ENCODE peak calls at places on chromosomes 6 and 20, in four cellular contexts. O is mesenchymal stem cell, F is H9, N is H1. H is an unnamed sample.

GRCh38 chr20:55533601-55534000 is 471.7 kb downstream of the CBLN4 start:
- DNase-seq in F (no peak), O (no peak), N (no peak), H (no peak)

GRCh38 chr6:116779569-116780164 is 14.1 kb upstream of the FAM162B start:
- DNase-seq in N (peak), F (no peak), O (peak), H (peak)

GRCh38 chr20:9590189-9590588 is 75.8 kb downstream of the LAMP5 start:
- DNase-seq in F (no peak), N (no peak), O (peak), H (no peak)

GRCh38 chr6:155455766-155456165 is at the start of gene NOX3:
- DNase-seq in N (no peak), F (no peak), O (no peak), H (no peak)

GRCh38 chr20:50283922-50284810 is 93.5 kb downstream of the CEBPB start:
- DNase-seq in O (peak), N (no peak), F (no peak), H (peak)

GRCh38 chr6:87789198-87789899 is 87.3 kb upstream of the AKIRIN2 start:
- DNase-seq in O (peak), F (no peak), N (no peak), H (peak)

GRCh38 chr6:16684896-16685554 is 76.2 kb downstream of the ATXN1 start:
- DNase-seq in N (no peak), F (no peak), O (peak), H (peak)

GRCh38 chr6:46733410-46733809 is 1.8 kb downstream of the PLA2G7 start:
- DNase-seq in O (no peak), N (no peak), F (no peak), H (peak)

GRCh38 chr6:82246370-82246769 is 1.2 kb downstream of the IBTK start:
- DNase-seq in N (no peak), O (no peak), F (no peak), H (no peak)

GRCh38 chr6:156689656-156690055 is 87.5 kb upstream of the ARID1B start:
- DNase-seq in N (no peak), F (no peak), O (no peak), H (no peak)

GRCh38 chr6:3724451-3725144 is 26.9 kb downstream of the PXDC1 start:
- DNase-seq in F (no peak), N (no peak), O (no peak), H (no peak)

GRCh38 chr20:58155148-58155925 is 73.1 kb downstream of the ANKRD60 start:
- DNase-seq in N (no peak), O (no peak), F (no peak), H (no peak)

GRCh38 chr6:162964703-162965140 is 236.9 kb downstream of the PACRG start:
- DNase-seq in F (no peak), O (peak), N (no peak), H (peak)

GRCh38 chr6:95233879-95234278 is 343.5 kb upstream of the MANEA start:
- DNase-seq in N (no peak), F (no peak), O (no peak), H (no peak)

GRCh38 chr6:127484207-127484858 is 25.1 kb upstream of the KIAA0408 start:
- DNase-seq in O (peak), F (no peak), N (no peak), H (no peak)

GRCh38 chr6:152846825-152847224 is 96.2 kb downstream of the VIP start:
- DNase-seq in F (no peak), O (no peak), N (no peak), H (no peak)

GRCh38 chr6:44216677-44217331 is at the start of gene MYMX:
- DNase-seq in N (peak), O (no peak), F (peak), H (no peak)

GRCh38 chr6:155335265-155335664 is 21.0 kb upstream of the TFB1M start:
- DNase-seq in N (no peak), F (no peak), O (no peak), H (no peak)

GRCh38 chr6:135129139-135129867 is 51.8 kb upstream of the MYB start:
- DNase-seq in F (no peak), O (no peak), N (no peak), H (no peak)

GRCh38 chr20:56433880-56434255 is 21.8 kb downstream of the CASS4 start:
- DNase-seq in F (no peak), N (no peak), O (peak), H (peak)

GRCh38 chr6:109595998-109596397 is 95.0 kb downstream of the AK9 start:
- DNase-seq in O (peak), F (peak), N (peak), H (peak)

GRCh38 chr20:37741055-37741454 is 47.2 kb downstream of the CTNNBL1 start:
- DNase-seq in N (no peak), O (peak), F (no peak), H (no peak)

GRCh38 chr6:166988674-166989201 is 10.5 kb upstream of the CEP43 start:
- DNase-seq in F (peak), N (no peak), O (no peak), H (no peak)

GRCh38 chr6:165819394-165819793 is 156.4 kb upstream of the PDE10A start:
- DNase-seq in O (no peak), F (no peak), N (peak), H (no peak)
- H2BK12ac ChIP-seq in O (no peak), F (no peak), N (peak), H (no peak)

GRCh38 chr20:62769346-62770071 is 26.8 kb upstream of the MRGBP start:
- DNase-seq in O (no peak), N (no peak), F (no peak), H (no peak)
- H2BK12ac ChIP-seq in O (no peak), N (peak), F (no peak), H (no peak)

DNA sequence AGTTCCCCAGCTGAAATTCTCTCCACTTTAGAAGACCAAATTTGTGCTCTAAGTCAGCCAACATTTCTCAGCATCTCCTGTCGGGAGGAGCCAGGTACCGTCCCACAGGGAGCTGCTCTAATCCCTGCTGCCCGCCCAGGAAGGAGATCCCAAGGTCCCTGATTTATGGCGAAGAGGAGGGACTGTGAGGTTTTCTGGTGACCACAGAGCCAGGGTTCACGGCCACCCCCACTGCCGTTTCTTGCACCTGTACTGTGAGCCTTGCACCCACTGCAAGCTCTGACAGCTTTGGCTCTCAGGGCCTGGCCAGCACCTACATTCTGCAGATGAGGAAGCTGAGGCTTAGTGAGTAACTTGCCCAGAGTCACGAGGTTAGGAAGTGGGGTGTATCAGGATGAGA is 34.8 kb downstream of the FOXC1 start:
- DNase-seq in F (no peak), N (no peak), O (no peak), H (no peak)
- H2BK12ac ChIP-seq in F (no peak), N (peak), O (no peak), H (no peak)

GRCh38 chr20:62466806-62467537 is 8.8 kb downstream of the GATA5 start:
- DNase-seq in N (no peak), O (no peak), F (no peak), H (no peak)
- H2BK12ac ChIP-seq in N (no peak), O (no peak), F (no peak), H (no peak)

GRCh38 chr6:42158631-42159030 is 14.5 kb upstream of the GUCA1A start:
- DNase-seq in N (no peak), F (no peak), O (no peak), H (no peak)

GRCh38 chr6:42159431-42160024 is 13.6 kb upstream of the GUCA1A start:
- DNase-seq in N (no peak), F (no peak), O (no peak), H (no peak)

GRCh38 chr6:42156638-42157037 is 14.2 kb upstream of the C6orf132 start:
- DNase-seq in F (no peak), O (no peak), N (no peak), H (no peak)

GRCh38 chr6:42155293-42155692 is 12.9 kb upstream of the C6orf132 start:
- DNase-seq in N (no peak), O (no peak), F (no peak), H (no peak)

GRCh38 chr6:42158011-42158410 is 15.2 kb upstream of the GUCA1A start:
- DNase-seq in N (no peak), O (peak), F (no peak), H (no peak)
- H2BK12ac ChIP-seq in N (peak), O (peak), F (no peak), H (no peak)